ENCODE peak calls at places on chromosomes 13 and 19, in six cellular contexts. W is colonic mucosa; H is GM20000; O is NCI-H510A treated with DMSO at 0.1 percent for 48 hours; U is CD8-positive, alpha-beta memory T cell; B is DMS79. N is an unnamed sample.

GRCh38 chr13:42762251-42762650 is 19.1 kb upstream of the FAM216B start:
- DNase-seq in W (no peak), H (no peak), O (no peak), U (no peak), B (no peak), N (no peak)

GRCh38 chr19:28504727-28505126 is 708.2 kb downstream of the UQCRFS1 start:
- DNase-seq in W (no peak), H (no peak), O (no peak), U (no peak), B (no peak), N (no peak)

GRCh38 chr19:33071887-33072286 is 7.2 kb upstream of the RHPN2 start:
- DNase-seq in W (no peak), H (no peak), O (no peak), U (no peak), B (no peak), N (no peak)

GRCh38 chr19:14433454-14434156 is 499 bp downstream of the PKN1 start:
- DNase-seq in W (peak; percentile 80), H (peak; percentile 55), O (peak; percentile 62), U (peak; percentile 35), B (peak; percentile 54), N (no peak)

GRCh38 chr19:18131841-18132596 is 20.9 kb upstream of the PIK3R2 start:
- DNase-seq in W (no peak), H (no peak), O (no peak), U (no peak), B (no peak), N (no peak)

GRCh38 chr19:31955061-31955460 is 390.3 kb upstream of the ZNF507 start:
- DNase-seq in W (no peak), H (no peak), O (no peak), U (no peak), B (no peak), N (no peak)

GRCh38 chr13:97002581-97002980 is 8.3 kb upstream of the OXGR1 start:
- DNase-seq in W (no peak), H (no peak), O (no peak), U (no peak), B (no peak), N (no peak)

GRCh38 chr19:18020212-18021067 is 12.5 kb downstream of the ARRDC2 start:
- DNase-seq in W (peak; percentile 69), H (no peak), O (no peak), U (no peak), B (no peak), N (no peak)

GRCh38 chr19:17260842-17261325 is 3.7 kb downstream of the USHBP1 start:
- DNase-seq in W (peak; percentile 89), H (peak; percentile 93), O (peak; percentile 78), U (peak; percentile 86), B (peak; percentile 89), N (peak; percentile 90)

GRCh38 chr13:73388586-73388985 is 329.8 kb downstream of the KLF5 start:
- DNase-seq in W (no peak), H (no peak), O (no peak), U (no peak), B (no peak), N (no peak)

GRCh38 chr19:35596366-35596999 is 10.5 kb downstream of the PMIS2 start:
- DNase-seq in W (no peak), H (peak; percentile 75), O (no peak), U (no peak), B (no peak), N (no peak)

GRCh38 chr19:18118420-18119242 is 21.1 kb downstream of the MAST3 start:
- DNase-seq in W (no peak), H (no peak), O (no peak), U (no peak), B (no peak), N (no peak)

GRCh38 chr19:18683955-18684641 is 618 bp downstream of the CRTC1 start:
- DNase-seq in W (no peak), H (no peak), O (no peak), U (no peak), B (no peak), N (no peak)

GRCh38 chr13:107582171-107582570 is 633.2 kb downstream of the LIG4 start:
- DNase-seq in W (no peak), H (no peak), O (no peak), U (no peak), B (no peak), N (no peak)

GRCh38 chr13:98349731-98350305 is 172.7 kb upstream of the RNF113B start:
- DNase-seq in W (no peak), H (peak; percentile 20), O (no peak), U (no peak), B (no peak), N (no peak)

GRCh38 chr19:1812426-1813196 is 535 bp upstream of the ATP8B3 start:
- DNase-seq in W (peak; percentile 98), H (peak; percentile 96), O (peak; percentile 32), U (peak; percentile 78), B (peak; percentile 89), N (peak; percentile 91)

GRCh38 chr19:5952193-5953033 is 25.5 kb downstream of the RANBP3 start:
- DNase-seq in W (no peak), H (no peak), O (peak; percentile 57), U (no peak), B (no peak), N (no peak)

GRCh38 chr19:49142866-49143335 is 12.3 kb downstream of the HRC start:
- DNase-seq in W (peak; percentile 92), H (peak; percentile 86), O (peak; percentile 79), U (peak; percentile 19), B (no peak), N (peak; percentile 92)

GRCh38 chr13:50075619-50076097 is 60.4 kb downstream of the KCNRG start:
- DNase-seq in W (no peak), H (no peak), O (no peak), U (no peak), B (no peak), N (no peak)

GRCh38 chr19:24055548-24055947 is 31.4 kb upstream of the ZNF254 start:
- DNase-seq in W (no peak), H (no peak), O (no peak), U (no peak), B (no peak), N (no peak)

GRCh38 chr19:12111176-12111575 is 29.0 kb downstream of the ZNF20 start:
- DNase-seq in W (no peak), H (no peak), O (no peak), U (no peak), B (no peak), N (no peak)

GRCh38 chr13:30918662-30919405 is 12.8 kb downstream of the MEDAG start:
- DNase-seq in W (no peak), H (no peak), O (no peak), U (no peak), B (no peak), N (no peak)

GRCh38 chr13:45728759-45729158 is 26.6 kb downstream of the CBY2 start:
- DNase-seq in W (no peak), H (peak; percentile 37), O (no peak), U (no peak), B (no peak), N (no peak)

GRCh38 chr13:33633701-33634525 is 184.0 kb upstream of the RFC3 start:
- DNase-seq in W (no peak), H (no peak), O (no peak), U (no peak), B (no peak), N (no peak)